ENCODE peak calls at places on chromosomes 1 and 21, in six cellular contexts. One of them, this sample, is unnamed.
A peak's percentile ranks its signal among the peaks of the same experiment; 100 is the strongest.

GRCh38 chr1:236063919-236064673 is 794 bp downstream of the NID1 start:
- DNase-seq in mucosa of gallbladder: peak; percentile 73
- DNase-seq in RPMI7951: peak; percentile 76
- DNase-seq in lower lobe of right lung: peak; percentile 58
- DNase-seq in mucosa of descending colon: peak; percentile 49
- DNase-seq in Daoy: peak; percentile 59
- DNase-seq in this sample: peak; percentile 71

GRCh38 chr1:199688774-199689173 is 338.7 kb upstream of the NR5A2 start:
- DNase-seq in mucosa of gallbladder: no peak
- DNase-seq in mucosa of descending colon: no peak
- DNase-seq in lower lobe of right lung: no peak
- DNase-seq in Daoy: no peak
- DNase-seq in RPMI7951: no peak
- DNase-seq in this sample: no peak

GRCh38 chr1:206768472-206769330 is 1.9 kb upstream of the IL19 start:
- DNase-seq in lower lobe of right lung: no peak
- DNase-seq in mucosa of descending colon: no peak
- DNase-seq in Daoy: no peak
- DNase-seq in RPMI7951: no peak
- DNase-seq in mucosa of gallbladder: no peak
- DNase-seq in this sample: no peak

GRCh38 chr1:30526652-30527345 is 196.6 kb downstream of the MATN1 start:
- DNase-seq in lower lobe of right lung: no peak
- DNase-seq in mucosa of gallbladder: no peak
- DNase-seq in RPMI7951: no peak
- DNase-seq in mucosa of descending colon: no peak
- DNase-seq in Daoy: no peak
- DNase-seq in this sample: no peak

GRCh38 chr1:150970818-150971582 is 3.6 kb downstream of the CERS2 start:
- DNase-seq in mucosa of gallbladder: peak; percentile 92
- DNase-seq in lower lobe of right lung: peak; percentile 89
- DNase-seq in mucosa of descending colon: peak; percentile 68
- DNase-seq in Daoy: no peak
- DNase-seq in RPMI7951: peak; percentile 37
- DNase-seq in this sample: peak; percentile 97

GRCh38 chr1:1282998-1283397 is 2.8 kb downstream of the SCNN1D start:
- DNase-seq in Daoy: peak; percentile 93
- DNase-seq in mucosa of gallbladder: no peak
- DNase-seq in lower lobe of right lung: no peak
- DNase-seq in mucosa of descending colon: no peak
- DNase-seq in RPMI7951: peak; percentile 81
- DNase-seq in this sample: no peak

GRCh38 chr21:44739316-44739715 is 27.9 kb upstream of the TSPEAR start:
- DNase-seq in mucosa of gallbladder: no peak
- DNase-seq in lower lobe of right lung: no peak
- DNase-seq in RPMI7951: no peak
- DNase-seq in mucosa of descending colon: no peak
- DNase-seq in Daoy: no peak
- DNase-seq in this sample: no peak

GRCh38 chr1:201539561-201540404 is 856 bp downstream of the NAV1 start:
- DNase-seq in lower lobe of right lung: peak; percentile 61
- DNase-seq in mucosa of gallbladder: no peak
- DNase-seq in mucosa of descending colon: no peak
- DNase-seq in Daoy: peak; percentile 91
- DNase-seq in RPMI7951: peak; percentile 91
- DNase-seq in this sample: no peak

GRCh38 chr1:236639686-236640085 is 35.4 kb upstream of the HEATR1 start:
- DNase-seq in mucosa of gallbladder: no peak
- DNase-seq in lower lobe of right lung: no peak
- DNase-seq in RPMI7951: no peak
- DNase-seq in Daoy: no peak
- DNase-seq in mucosa of descending colon: no peak
- DNase-seq in this sample: no peak

GRCh38 chr1:184289825-184290550 is 96.8 kb upstream of the C1orf21 start:
- DNase-seq in mucosa of descending colon: no peak
- DNase-seq in lower lobe of right lung: no peak
- DNase-seq in RPMI7951: no peak
- DNase-seq in mucosa of gallbladder: no peak
- DNase-seq in Daoy: no peak
- DNase-seq in this sample: no peak

GRCh38 chr1:10642403-10643080 is 153.9 kb downstream of the CASZ1 start:
- DNase-seq in Daoy: no peak
- DNase-seq in RPMI7951: no peak
- DNase-seq in mucosa of gallbladder: no peak
- DNase-seq in lower lobe of right lung: no peak
- DNase-seq in mucosa of descending colon: no peak
- DNase-seq in this sample: no peak

GRCh38 chr1:71414229-71414628 is 333.4 kb upstream of the ZRANB2 start:
- DNase-seq in mucosa of gallbladder: no peak
- DNase-seq in mucosa of descending colon: no peak
- DNase-seq in lower lobe of right lung: no peak
- DNase-seq in RPMI7951: no peak
- DNase-seq in Daoy: no peak
- DNase-seq in this sample: no peak

GRCh38 chr1:203650012-203650836 is 23.6 kb downstream of the ATP2B4 start:
- DNase-seq in Daoy: peak; percentile 85
- DNase-seq in mucosa of gallbladder: peak; percentile 44
- DNase-seq in RPMI7951: peak; percentile 83
- DNase-seq in mucosa of descending colon: peak; percentile 72
- DNase-seq in lower lobe of right lung: peak; percentile 78
- DNase-seq in this sample: peak; percentile 80

GRCh38 chr1:15764269-15764764 is 5.7 kb downstream of the FBLIM1 start:
- DNase-seq in Daoy: no peak
- DNase-seq in mucosa of descending colon: peak; percentile 85
- DNase-seq in RPMI7951: no peak
- DNase-seq in mucosa of gallbladder: peak; percentile 77
- DNase-seq in lower lobe of right lung: no peak
- DNase-seq in this sample: peak; percentile 58

GRCh38 chr1:907611-908451 is 15.9 kb upstream of the SAMD11 start:
- DNase-seq in mucosa of descending colon: no peak
- DNase-seq in RPMI7951: no peak
- DNase-seq in lower lobe of right lung: no peak
- DNase-seq in mucosa of gallbladder: peak; percentile 9
- DNase-seq in Daoy: peak; percentile 1
- DNase-seq in this sample: peak; percentile 7

GRCh38 chr1:53122194-53122846 is 20.1 kb downstream of the SLC1A7 start:
- DNase-seq in mucosa of descending colon: no peak
- DNase-seq in lower lobe of right lung: no peak
- DNase-seq in RPMI7951: peak; percentile 50
- DNase-seq in mucosa of gallbladder: no peak
- DNase-seq in Daoy: no peak
- DNase-seq in this sample: no peak

GRCh38 chr1:230825061-230825803 is 43.1 kb downstream of the C1orf198 start:
- DNase-seq in Daoy: peak; percentile 20
- DNase-seq in RPMI7951: peak; percentile 92
- DNase-seq in lower lobe of right lung: no peak
- DNase-seq in mucosa of descending colon: no peak
- DNase-seq in mucosa of gallbladder: peak; percentile 51
- DNase-seq in this sample: no peak

GRCh38 chr1:152860129-152860528 is 333 bp downstream of the LCE7A start:
- DNase-seq in Daoy: no peak
- DNase-seq in RPMI7951: no peak
- DNase-seq in lower lobe of right lung: no peak
- DNase-seq in mucosa of descending colon: no peak
- DNase-seq in mucosa of gallbladder: no peak
- DNase-seq in this sample: no peak

GRCh38 chr1:19366599-19367315 is 54.6 kb downstream of the SLC66A1 start:
- DNase-seq in mucosa of descending colon: no peak
- DNase-seq in RPMI7951: no peak
- DNase-seq in Daoy: no peak
- DNase-seq in mucosa of gallbladder: no peak
- DNase-seq in lower lobe of right lung: no peak
- DNase-seq in this sample: no peak